ENCODE peak calls at places on chromosome 12, in seven cellular contexts. L is CD4-positive, alpha-beta T cell; E is neural progenitor cell; K is cardiac muscle cell; T is BE2C; H is astrocyte of the cerebellum; V is HepG2. O is an unnamed sample.

GRCh38 chr12:51132693-51133092 is 40.2 kb downstream of the TFCP2 start:
- DNase-seq in L (no peak), E (no peak), K (no peak), T (no peak), H (no peak), V (no peak), O (no peak)

GRCh38 chr12:52534482-52534881 is 14.3 kb upstream of the KRT5 start:
- DNase-seq in L (no peak), E (no peak), K (no peak), T (no peak), H (no peak), V (no peak), O (no peak)

GRCh38 chr12:107822356-107822755 is 47.9 kb downstream of the ASCL4 start:
- DNase-seq in L (no peak), E (peak), K (no peak), T (no peak), H (no peak), V (no peak), O (no peak)

GRCh38 chr12:80470403-80470802 is 26.4 kb downstream of the PTPRQ start:
- DNase-seq in L (no peak), E (no peak), K (no peak), T (no peak), H (no peak), V (no peak), O (no peak)

GRCh38 chr12:128073937-128074336 is 193.0 kb upstream of the TMEM132C start:
- DNase-seq in L (no peak), E (no peak), K (no peak), T (no peak), H (no peak), V (no peak), O (no peak)

GRCh38 chr12:3536096-3536875 is 45.3 kb downstream of the PRMT8 start:
- DNase-seq in L (no peak), E (no peak), K (no peak), T (no peak), H (no peak), V (no peak), O (no peak)

GRCh38 chr12:78096909-78097597 is 266.4 kb downstream of the NAV3 start:
- DNase-seq in L (no peak), E (no peak), K (no peak), T (no peak), H (peak), V (no peak), O (no peak)

GRCh38 chr12:87985069-87985675 is 44.0 kb downstream of the C12orf50 start:
- DNase-seq in L (no peak), E (no peak), K (no peak), T (no peak), H (no peak), V (no peak), O (no peak)

GRCh38 chr12:103462675-103463074 is 33.1 kb downstream of the C12orf42 start:
- DNase-seq in L (no peak), E (no peak), K (no peak), T (no peak), H (no peak), V (no peak), O (no peak)

GRCh38 chr12:32454075-32454474 is 54.7 kb downstream of the FGD4 start:
- DNase-seq in L (no peak), E (peak), K (no peak), T (no peak), H (peak), V (no peak), O (peak)

GRCh38 chr12:57270966-57271470 is 20.0 kb upstream of the STAC3 start:
- DNase-seq in L (no peak), E (no peak), K (peak), T (no peak), H (no peak), V (peak), O (no peak)

GRCh38 chr12:2902287-2902880 is 11.7 kb downstream of the TULP3 start:
- DNase-seq in L (no peak), E (no peak), K (peak), T (peak), H (no peak), V (no peak), O (no peak)

GRCh38 chr12:50482566-50482965 is 22.2 kb upstream of the DIP2B start:
- DNase-seq in L (no peak), E (no peak), K (no peak), T (no peak), H (no peak), V (no peak), O (no peak)

GRCh38 chr12:51198568-51199400 is 19.1 kb downstream of the POU6F1 start:
- DNase-seq in L (no peak), E (no peak), K (no peak), T (no peak), H (no peak), V (peak), O (no peak)

GRCh38 chr12:63668028-63668799 is at the start of gene DPY19L2:
- DNase-seq in L (peak), E (peak), K (peak), T (peak), H (peak), V (peak), O (peak)

GRCh38 chr12:92989715-92990484 is 60.8 kb upstream of the EEA1 start:
- DNase-seq in L (no peak), E (no peak), K (no peak), T (no peak), H (no peak), V (peak), O (no peak)

GRCh38 chr12:46357438-46358324 is 14.9 kb downstream of the SLC38A2 start:
- DNase-seq in L (no peak), E (no peak), K (no peak), T (no peak), H (no peak), V (peak), O (peak)

GRCh38 chr12:4723226-4723625 is 3.0 kb downstream of the GALNT8 start:
- DNase-seq in L (no peak), E (no peak), K (no peak), T (no peak), H (no peak), V (no peak), O (no peak)
- TF ChIP-seq CTCF in L (no peak), E (no peak), K (no peak), T (no peak), H (no peak), V (no peak), O (no peak)

DNA sequence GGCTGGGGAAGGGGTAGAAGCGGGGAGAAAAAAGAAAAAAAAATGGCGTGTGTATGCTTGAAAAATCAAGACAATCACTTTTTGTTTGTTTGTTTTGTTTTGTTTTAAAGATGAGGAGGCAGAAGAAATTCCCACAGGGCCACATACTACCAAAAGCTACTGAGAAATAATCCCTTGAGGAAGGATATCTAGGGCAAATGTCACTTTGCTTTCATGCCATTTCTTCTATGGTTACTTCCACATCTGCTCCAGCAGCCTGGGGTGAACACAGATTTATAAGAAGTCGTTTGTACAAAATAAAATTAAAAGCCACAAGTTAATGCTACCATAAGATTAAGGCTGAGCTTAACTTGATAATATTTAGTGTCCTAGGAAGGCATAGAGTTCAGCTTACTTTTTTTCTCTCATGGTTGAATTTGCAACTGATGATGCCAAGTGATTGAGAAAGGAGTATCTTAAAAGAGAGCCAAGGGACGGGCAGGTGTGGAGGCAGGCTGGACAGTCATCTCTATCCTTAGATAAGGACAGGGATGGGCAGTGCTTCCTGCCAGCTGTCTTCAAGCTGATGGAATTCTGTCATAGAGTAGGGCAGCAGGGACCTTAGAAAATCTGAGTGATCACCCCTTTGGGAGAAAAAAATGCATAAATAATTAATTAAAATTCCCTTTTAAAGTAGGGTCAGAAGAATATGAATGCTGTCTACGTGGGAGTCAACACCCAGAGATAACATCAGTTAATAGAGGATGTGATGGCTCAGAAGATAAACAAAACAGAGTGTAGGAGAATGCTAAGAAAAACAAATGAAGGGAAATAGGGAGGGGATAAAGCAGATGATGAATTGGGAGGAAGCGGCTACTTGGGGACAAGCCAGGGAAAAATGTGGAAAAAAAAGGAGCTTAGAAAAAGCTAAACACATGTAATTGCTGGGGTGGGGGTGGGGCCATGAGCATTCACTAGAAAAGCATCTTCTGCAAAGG is 57.1 kb downstream of the DYRK2 start:
- DNase-seq in L (no peak), E (no peak), K (no peak), T (no peak), H (no peak), V (no peak), O (no peak)
- TF ChIP-seq CTCF in L (no peak), E (no peak), K (no peak), T (no peak), H (no peak), V (no peak), O (no peak)

GRCh38 chr12:130266751-130267150 is 70.9 kb upstream of the PIWIL1 start:
- DNase-seq in L (no peak), E (peak), K (peak), T (no peak), H (no peak), V (no peak), O (no peak)
- TF ChIP-seq CTCF in L (no peak), E (peak), K (no peak), T (no peak), H (no peak), V (no peak), O (no peak)

GRCh38 chr12:24948816-24949722 is at the start of gene BCAT1:
- DNase-seq in L (no peak), E (peak), K (peak), T (peak), H (no peak), V (peak), O (no peak)
- TF ChIP-seq CTCF in L (no peak), E (peak), K (peak), T (peak), H (peak), V (peak), O (no peak)

DNA sequence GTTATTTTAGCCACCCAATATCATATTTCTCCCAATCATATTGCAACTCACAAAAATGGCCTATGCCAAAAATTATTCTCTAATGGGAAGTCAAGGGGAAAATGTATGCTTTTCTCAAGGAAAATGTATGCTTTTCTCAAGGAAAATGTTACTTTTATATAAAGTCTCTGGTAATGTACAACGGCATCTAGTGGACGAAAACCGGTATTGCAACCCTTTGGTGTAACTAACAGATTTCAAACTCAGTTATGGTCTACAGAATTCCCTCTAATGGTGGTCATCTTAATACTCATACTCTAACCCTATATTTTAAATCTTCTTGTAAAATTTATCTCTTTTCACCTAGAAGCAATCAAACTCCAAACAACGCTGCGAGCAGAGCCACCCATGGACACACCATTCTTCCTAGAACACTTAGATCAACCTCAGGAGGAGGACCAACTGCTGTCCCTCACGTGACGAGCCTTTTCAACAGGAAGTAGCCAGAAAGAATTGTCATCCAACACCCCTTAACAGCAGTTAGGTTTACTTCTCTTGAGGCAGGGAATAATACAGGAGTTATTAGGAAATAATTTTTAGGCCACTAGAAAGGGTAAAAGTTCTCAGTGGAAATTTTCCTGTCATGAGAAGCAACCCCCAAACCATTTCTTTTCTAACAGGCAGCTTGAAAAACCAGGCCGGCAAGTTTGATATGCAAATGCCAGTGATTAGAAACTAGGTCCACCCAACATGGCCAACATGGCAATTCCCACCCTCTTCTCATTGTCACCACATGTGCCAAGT is 20.1 kb downstream of the APOBEC1 start:
- DNase-seq in L (no peak), E (peak), K (peak), T (peak), H (peak), V (peak), O (peak)
- TF ChIP-seq CTCF in L (peak), E (peak), K (peak), T (peak), H (peak), V (peak), O (peak)

O was measured in RWPE1.